ENCODE peak calls at places on chromosomes 4 and X, in four cellular contexts. X is hepatocyte, N is epithelial cell of esophagus, A is ascending aorta. R is an unnamed sample.
A peak's percentile ranks its signal among the peaks of the same experiment; 100 is the strongest.

GRCh38 chr4:113697429-113697828 is 64.1 kb downstream of the CAMK2D start:
- DNase-seq in A (no peak), N (no peak), X (no peak), R (no peak)

GRCh38 chr4:15855804-15856475 is 77.8 kb downstream of the CD38 start:
- DNase-seq in N (no peak), A (no peak), X (no peak), R (no peak)

GRCh38 chr4:142016031-142016430 is 379.6 kb downstream of the IL15 start:
- DNase-seq in A (no peak), X (no peak), N (no peak), R (no peak)

GRCh38 chr4:37431417-37431743 is 186.8 kb downstream of the NWD2 start:
- DNase-seq in X (peak; percentile 58), A (no peak), N (no peak), R (no peak)

GRCh38 chr4:88195666-88196365 is 37.4 kb upstream of the ABCG2 start:
- DNase-seq in A (no peak), N (no peak), X (peak; percentile 30), R (no peak)

GRCh38 chr4:123343400-123344060 is 53.1 kb upstream of the SPRY1 start:
- DNase-seq in X (no peak), N (no peak), A (no peak), R (no peak)

GRCh38 chr4:31059753-31060522 is 339.8 kb downstream of the PCDH7 start:
- DNase-seq in X (no peak), A (no peak), N (peak; percentile 16), R (peak; percentile 30)

GRCh38 chr4:1344696-1345095 is 2.3 kb upstream of the UVSSA start:
- DNase-seq in A (no peak), X (no peak), N (peak; percentile 52), R (no peak)

GRCh38 chrX:37677243-37677642 is 8.3 kb upstream of the XK start:
- DNase-seq in X (no peak), A (no peak), N (no peak), R (no peak)

GRCh38 chrX:76109654-76110053 is 63.2 kb upstream of the PBDC1 start:
- DNase-seq in A (no peak), N (no peak), X (no peak), R (no peak)
- TF ChIP-seq CTCF in A (no peak), N (no peak), X (peak; percentile 10), R (no peak)

DNA sequence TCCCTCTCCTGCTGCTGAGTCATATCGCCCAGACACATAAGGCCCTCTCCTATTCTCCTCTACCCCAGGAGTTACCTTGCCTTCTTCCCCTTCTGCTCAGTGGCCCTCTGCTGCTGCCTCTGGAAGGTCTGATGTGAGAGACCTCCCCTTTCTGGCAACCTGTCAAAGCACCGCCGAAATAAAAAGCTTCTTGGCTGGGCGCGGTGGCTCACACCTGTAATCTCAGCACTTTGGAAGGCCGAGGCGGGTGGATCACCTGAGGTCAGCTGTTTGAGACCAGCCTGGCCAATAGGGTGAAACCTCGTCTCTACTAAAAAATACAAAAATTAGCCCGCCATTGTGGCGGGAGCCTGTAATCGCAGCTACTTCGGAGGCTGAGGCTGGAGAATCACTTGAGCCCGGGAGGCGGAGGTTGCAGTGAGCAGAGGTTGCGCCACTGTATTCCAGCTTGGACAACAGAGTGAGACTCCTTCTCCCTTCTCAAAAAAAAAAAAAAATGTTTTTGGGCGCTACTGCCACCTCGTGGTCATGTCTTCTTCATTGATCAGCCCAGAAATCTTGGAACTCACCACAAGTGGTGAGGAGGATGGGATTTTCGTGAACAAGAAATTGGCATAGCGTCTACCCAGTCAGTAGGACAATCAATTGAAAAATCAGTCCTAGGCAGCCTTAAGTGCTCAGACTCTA is 8.6 kb upstream of the ZXDA start:
- DNase-seq in N (peak; percentile 35), A (no peak), X (no peak), R (peak; percentile 55)
- TF ChIP-seq CTCF in N (peak; percentile 47), A (peak; percentile 32), X (peak; percentile 18), R (peak; percentile 37)

GRCh38 chrX:40877869-40878268 is 142.5 kb upstream of the MED14 start:
- DNase-seq in A (no peak), X (no peak), N (peak; percentile 32), R (peak; percentile 42)
- TF ChIP-seq CTCF in A (no peak), X (peak; percentile 52), N (peak; percentile 32), R (peak; percentile 52)

DNA sequence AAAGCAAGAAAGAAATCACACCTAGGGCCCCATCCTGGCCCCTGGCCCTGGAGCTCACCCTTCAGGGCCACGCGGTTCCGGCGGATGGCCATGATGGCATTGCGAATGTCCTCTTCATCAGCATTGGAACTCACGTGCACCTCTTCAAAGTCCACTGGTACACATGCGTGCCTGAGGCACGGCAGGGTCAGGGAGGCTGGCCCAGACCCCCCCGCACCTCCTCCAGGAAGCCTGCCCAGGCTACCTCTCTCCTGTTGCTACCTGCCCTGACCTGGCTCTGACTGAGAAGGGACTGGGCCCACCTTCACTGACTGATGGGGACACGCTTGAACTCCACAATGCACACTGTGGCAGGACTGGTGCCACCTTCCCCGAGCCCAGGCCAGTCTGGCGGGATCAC is 4.5 kb downstream of the IDH3G start:
- DNase-seq in X (no peak), A (no peak), N (no peak), R (no peak)
- TF ChIP-seq CTCF in X (no peak), A (no peak), N (no peak), R (no peak)